ENCODE peak calls at places on chromosomes 2 and 18, in four cellular contexts. M is K562, Q is hepatocyte, W is fibroblast of lung. F is an unnamed sample.

GRCh38 chr2:85583667-85584353 is 421 bp upstream of the VAMP5 start:
- DNase-seq in M (no peak), Q (no peak), W (peak), F (no peak)

GRCh38 chr2:240972201-240972600 is 26.2 kb upstream of the SNED1 start:
- DNase-seq in M (no peak), Q (no peak), W (no peak), F (no peak)

GRCh38 chr2:135954020-135954628 is 31.3 kb downstream of the DARS1 start:
- DNase-seq in M (no peak), Q (no peak), W (no peak), F (no peak)

GRCh38 chr2:57698935-57699449 is 347.6 kb upstream of the VRK2 start:
- DNase-seq in M (no peak), Q (no peak), W (no peak), F (no peak)

GRCh38 chr2:10057231-10058107 is 14.1 kb downstream of the KLF11 start:
- DNase-seq in M (peak), Q (peak), W (peak), F (no peak)

GRCh38 chr18:9348079-9348671 is 13.6 kb downstream of the TWSG1 start:
- DNase-seq in M (no peak), Q (no peak), W (peak), F (no peak)

GRCh38 chr18:77346446-77346845 is 96.8 kb downstream of the GALR1 start:
- DNase-seq in M (no peak), Q (no peak), W (no peak), F (no peak)

GRCh38 chr2:119901013-119901412 is 111.9 kb upstream of the EPB41L5 start:
- DNase-seq in M (no peak), Q (no peak), W (no peak), F (no peak)

GRCh38 chr2:42638080-42638784 is 69.8 kb downstream of the MTA3 start:
- DNase-seq in M (no peak), Q (no peak), W (no peak), F (no peak)

GRCh38 chr18:58180738-58181353 is 136.8 kb downstream of the NEDD4L start:
- DNase-seq in M (peak), Q (peak), W (peak), F (peak)

GRCh38 chr2:113390133-113390849 is 47.2 kb upstream of the ZNG1B start:
- DNase-seq in M (peak), Q (peak), W (peak), F (peak)

GRCh38 chr2:2422621-2423020 is 91.5 kb upstream of the MYT1L start:
- DNase-seq in M (no peak), Q (no peak), W (no peak), F (no peak)

GRCh38 chr2:149994057-149994728 is 406.6 kb upstream of the MMADHC start:
- DNase-seq in M (no peak), Q (peak), W (peak), F (no peak)

GRCh38 chr2:64594563-64594989 is 59.1 kb downstream of the SERTAD2 start:
- DNase-seq in M (no peak), Q (no peak), W (no peak), F (no peak)

GRCh38 chr18:35918564-35918963 is 53.9 kb upstream of the RMP24 start:
- DNase-seq in M (no peak), Q (no peak), W (no peak), F (no peak)

GRCh38 chr2:68770271-68771111 is 35.9 kb downstream of the ARHGAP25 start:
- DNase-seq in M (no peak), Q (no peak), W (no peak), F (no peak)

GRCh38 chr2:200662727-200663126 is 76.9 kb downstream of the AOX1 start:
- DNase-seq in M (no peak), Q (peak), W (peak), F (no peak)

GRCh38 chr2:138115664-138116063 is 151.4 kb downstream of the HNMT start:
- DNase-seq in M (peak), Q (no peak), W (peak), F (no peak)

GRCh38 chr2:28225472-28225915 is 167.2 kb upstream of the FOSL2 start:
- DNase-seq in M (no peak), Q (no peak), W (no peak), F (no peak)

GRCh38 chr18:44856157-44856556 is 175.5 kb downstream of the SETBP1 start:
- DNase-seq in M (no peak), Q (no peak), W (no peak), F (no peak)

GRCh38 chr2:64972856-64973255 is 16.3 kb upstream of the SLC1A4 start:
- DNase-seq in M (no peak), Q (no peak), W (peak), F (no peak)

GRCh38 chr2:51810197-51810596 is 778.3 kb upstream of the NRXN1 start:
- DNase-seq in M (no peak), Q (no peak), W (no peak), F (no peak)

GRCh38 chr2:86038291-86039081 is 67.2 kb downstream of the POLR1A start:
- DNase-seq in M (no peak), Q (no peak), W (peak), F (peak)

GRCh38 chr2:74369976-74370375 is 10.1 kb downstream of the DCTN1 start:
- DNase-seq in M (no peak), Q (no peak), W (no peak), F (no peak)

GRCh38 chr2:64404002-64404731 is 49.8 kb upstream of the LGALSL start:
- DNase-seq in M (no peak), Q (peak), W (peak), F (no peak)

GRCh38 chr18:2417861-2418610 is 153.3 kb downstream of the METTL4 start:
- DNase-seq in M (no peak), Q (no peak), W (no peak), F (no peak)

GRCh38 chr2:172086349-172087190 is 1.3 kb downstream of the DLX1 start:
- DNase-seq in M (no peak), Q (peak), W (no peak), F (no peak)

GRCh38 chr2:221569342-221570278 is 2.5 kb downstream of the EPHA4 start:
- DNase-seq in M (no peak), Q (no peak), W (no peak), F (no peak)

GRCh38 chr2:40072442-40073232 is 293.6 kb upstream of the THUMPD2 start:
- DNase-seq in M (no peak), Q (no peak), W (no peak), F (no peak)

GRCh38 chr2:39723946-39724827 is 54.9 kb downstream of the THUMPD2 start:
- DNase-seq in M (no peak), Q (no peak), W (no peak), F (no peak)

GRCh38 chr18:3455938-3456685 is 6.1 kb downstream of the TGIF1 start:
- DNase-seq in M (no peak), Q (peak), W (peak), F (no peak)

GRCh38 chr2:202033317-202034248 is at the start of gene FZD7:
- DNase-seq in M (peak), Q (peak), W (peak), F (no peak)

GRCh38 chr2:63058742-63059433 is 8.3 kb downstream of the OTX1 start:
- DNase-seq in M (no peak), Q (peak), W (no peak), F (no peak)
- TF ChIP-seq EZH2 in M (no peak), Q (peak), W (peak), F (no peak)

GRCh38 chr2:196356332-196356731 is 185.0 kb upstream of the STK17B start:
- DNase-seq in M (peak), Q (no peak), W (no peak), F (no peak)

GRCh38 chr2:196354186-196354585 is 182.8 kb upstream of the STK17B start:
- DNase-seq in M (no peak), Q (no peak), W (no peak), F (no peak)

DNA sequence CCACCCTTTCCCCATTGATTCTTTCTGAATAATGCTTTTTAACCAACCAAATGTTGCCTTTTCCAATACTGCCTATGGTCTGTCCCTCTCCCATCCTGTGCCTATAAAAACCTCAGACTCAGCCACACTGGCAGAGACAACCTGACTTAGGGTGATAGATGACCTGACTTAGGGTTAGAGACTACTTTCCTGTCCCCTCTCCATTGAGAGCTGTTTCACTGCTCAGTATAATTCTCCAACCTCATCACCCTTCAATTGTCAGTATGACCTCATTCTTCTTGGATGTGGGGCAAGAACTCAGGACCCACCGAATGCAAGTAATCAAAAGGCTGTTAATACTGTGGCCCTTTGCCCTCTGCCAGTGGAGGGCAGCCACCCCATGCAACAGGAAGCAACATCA is 182.3 kb upstream of the STK17B start:
- DNase-seq in M (no peak), Q (no peak), W (no peak), F (no peak)
- TF ChIP-seq EZH2 in M (no peak), Q (no peak), W (no peak), F (no peak)

GRCh38 chr18:27188309-27188708 is 3.2 kb upstream of the CHST9 start:
- DNase-seq in M (no peak), Q (no peak), W (no peak), F (no peak)

GRCh38 chr18:27185897-27186296 is 789 bp upstream of the CHST9 start:
- DNase-seq in M (no peak), Q (no peak), W (no peak), F (no peak)

GRCh38 chr18:27181726-27182125 is 3.4 kb downstream of the CHST9 start:
- DNase-seq in M (no peak), Q (no peak), W (no peak), F (no peak)

GRCh38 chr18:27185025-27185763 is at the start of gene CHST9:
- DNase-seq in M (no peak), Q (peak), W (no peak), F (no peak)

DNA sequence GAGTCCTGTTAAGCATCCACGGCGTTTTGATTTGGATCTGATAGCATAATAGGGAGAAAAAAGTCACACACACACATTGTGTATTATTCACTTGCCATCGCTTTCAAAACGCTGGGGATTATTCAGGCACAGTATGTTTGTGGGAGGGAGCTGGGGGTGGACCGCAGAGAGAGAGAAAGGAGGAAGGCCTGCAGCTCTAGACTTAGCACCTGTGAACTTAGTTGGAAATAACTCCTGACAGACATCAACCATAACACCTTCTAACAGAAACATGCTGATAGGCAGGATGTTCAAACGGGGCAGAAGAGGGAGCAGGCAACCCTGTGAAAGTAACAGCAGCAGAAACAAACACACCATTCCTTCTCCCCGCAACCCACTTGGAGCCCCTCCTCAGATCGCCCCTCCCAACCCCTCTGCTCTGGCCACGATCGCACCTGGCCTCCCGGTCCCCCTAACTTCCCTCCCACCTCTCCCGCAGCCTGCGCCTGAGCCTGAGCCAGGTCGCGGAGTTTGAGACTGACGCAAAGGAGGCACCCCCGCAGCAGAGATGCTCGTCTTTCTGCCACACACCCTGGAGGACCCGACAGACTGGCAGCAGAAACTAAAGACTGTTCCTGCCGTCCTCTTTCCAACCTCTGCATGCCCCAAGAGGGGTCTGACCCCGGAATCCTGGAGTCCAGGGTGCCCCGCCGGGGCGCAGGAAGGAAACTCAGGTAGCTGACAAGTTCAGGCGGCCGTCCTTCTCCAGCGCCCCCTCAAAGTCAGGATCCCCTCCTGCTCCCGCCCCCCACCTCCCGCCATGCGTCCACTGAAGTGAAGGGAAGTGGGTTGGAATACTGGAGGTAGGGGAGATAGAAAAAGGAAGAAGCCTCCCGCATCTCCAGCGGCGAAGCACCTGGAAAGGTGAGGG is 738 bp downstream of the CHST9 start:
- DNase-seq in M (no peak), Q (peak), W (no peak), F (no peak)
- TF ChIP-seq EZH2 in M (no peak), Q (no peak), W (no peak), F (no peak)

GRCh38 chr2:131105156-131105949 is at the start of gene PLEKHB2:
- DNase-seq in M (peak), Q (peak), W (peak), F (peak)

GRCh38 chr2:131105950-131106801 is 1.0 kb downstream of the PLEKHB2 start:
- DNase-seq in M (peak), Q (peak), W (peak), F (peak)

GRCh38 chr2:131104487-131105155 is 515 bp upstream of the PLEKHB2 start:
- DNase-seq in M (peak), Q (peak), W (peak), F (peak)
- TF ChIP-seq EZH2 in M (no peak), Q (no peak), W (no peak), F (no peak)

GRCh38 chr2:26942543-26943295 is 27.7 kb upstream of the MAPRE3 start:
- DNase-seq in M (peak), Q (peak), W (peak), F (peak)
- TF ChIP-seq EZH2 in M (no peak), Q (no peak), W (no peak), F (no peak)

GRCh38 chr2:101151859-101152194 is 645 bp upstream of the TBC1D8 start:
- DNase-seq in M (no peak), Q (no peak), W (no peak), F (no peak)
- TF ChIP-seq EZH2 in M (no peak), Q (no peak), W (no peak), F (no peak)

F was measured in DND-41.